ENCODE peak calls at places on chromosomes 1 and 21, in four cellular contexts. One of them, this sample, is unnamed.
A peak's percentile ranks its signal among the peaks of the same experiment; 100 is the strongest.

GRCh38 chr1:32101233-32101681 is 6.6 kb upstream of the KPNA6 start:
- DNase-seq in CD8-positive, alpha-beta T cell: no peak
- DNase-seq in NB4: no peak
- DNase-seq in HCT116: no peak
- DNase-seq in this sample: no peak

GRCh38 chr21:41768371-41769042 is 1.7 kb upstream of the RIPK4 start:
- DNase-seq in CD8-positive, alpha-beta T cell: no peak
- DNase-seq in NB4: peak; percentile 24
- DNase-seq in HCT116: peak; percentile 32
- DNase-seq in this sample: no peak

GRCh38 chr1:39082140-39082799 is 56.1 kb downstream of the NDUFS5 start:
- DNase-seq in CD8-positive, alpha-beta T cell: no peak
- DNase-seq in NB4: no peak
- DNase-seq in HCT116: no peak
- DNase-seq in this sample: no peak

GRCh38 chr1:33081554-33082305 is 777 bp downstream of the AZIN2 start:
- DNase-seq in CD8-positive, alpha-beta T cell: no peak
- DNase-seq in NB4: no peak
- DNase-seq in HCT116: no peak
- DNase-seq in this sample: no peak

GRCh38 chr21:15370576-15370975 is 305.8 kb upstream of the NRIP1 start:
- DNase-seq in CD8-positive, alpha-beta T cell: no peak
- DNase-seq in NB4: no peak
- DNase-seq in HCT116: no peak
- DNase-seq in this sample: no peak

GRCh38 chr1:172642970-172643369 is 15.9 kb upstream of the FASLG start:
- DNase-seq in CD8-positive, alpha-beta T cell: no peak
- DNase-seq in NB4: no peak
- DNase-seq in HCT116: no peak
- DNase-seq in this sample: no peak

GRCh38 chr1:159942700-159943640 is 2.4 kb downstream of the IGSF9 start:
- DNase-seq in CD8-positive, alpha-beta T cell: no peak
- DNase-seq in NB4: no peak
- DNase-seq in HCT116: no peak
- DNase-seq in this sample: no peak

GRCh38 chr1:199546323-199546722 is 481.2 kb upstream of the NR5A2 start:
- DNase-seq in CD8-positive, alpha-beta T cell: no peak
- DNase-seq in NB4: no peak
- DNase-seq in HCT116: no peak
- DNase-seq in this sample: no peak

GRCh38 chr1:206463137-206463536 is 7.1 kb upstream of the IKBKE start:
- DNase-seq in CD8-positive, alpha-beta T cell: no peak
- DNase-seq in NB4: no peak
- DNase-seq in HCT116: no peak
- DNase-seq in this sample: no peak

GRCh38 chr1:243482237-243483022 is 226.6 kb downstream of the SDCCAG8 start:
- DNase-seq in CD8-positive, alpha-beta T cell: no peak
- DNase-seq in NB4: peak; percentile 51
- DNase-seq in HCT116: no peak
- DNase-seq in this sample: no peak

GRCh38 chr1:228280106-228280901 is 72.5 kb downstream of the OBSCN start:
- DNase-seq in CD8-positive, alpha-beta T cell: no peak
- DNase-seq in NB4: no peak
- DNase-seq in HCT116: no peak
- DNase-seq in this sample: no peak

GRCh38 chr1:230090194-230090711 is 23.2 kb downstream of the GALNT2 start:
- DNase-seq in CD8-positive, alpha-beta T cell: no peak
- DNase-seq in NB4: no peak
- DNase-seq in HCT116: no peak
- DNase-seq in this sample: no peak

GRCh38 chr1:11253226-11253625 is 9.1 kb downstream of the MTOR start:
- DNase-seq in CD8-positive, alpha-beta T cell: no peak
- DNase-seq in NB4: no peak
- DNase-seq in HCT116: no peak
- DNase-seq in this sample: no peak

GRCh38 chr1:12172959-12173358 is 6.2 kb downstream of the TNFRSF1B start:
- DNase-seq in CD8-positive, alpha-beta T cell: no peak
- DNase-seq in NB4: no peak
- DNase-seq in HCT116: no peak
- DNase-seq in this sample: no peak

GRCh38 chr1:46166521-46167462 is 8.1 kb upstream of the TSPAN1 start:
- DNase-seq in CD8-positive, alpha-beta T cell: peak; percentile 62
- DNase-seq in NB4: peak; percentile 33
- DNase-seq in HCT116: no peak
- DNase-seq in this sample: peak; percentile 30

GRCh38 chr1:94694234-94694915 is 125.8 kb upstream of the SLC44A3 start:
- DNase-seq in CD8-positive, alpha-beta T cell: no peak
- DNase-seq in NB4: no peak
- DNase-seq in HCT116: no peak
- DNase-seq in this sample: no peak

GRCh38 chr1:8572106-8572505 is 245.3 kb downstream of the RERE start:
- DNase-seq in CD8-positive, alpha-beta T cell: no peak
- DNase-seq in NB4: no peak
- DNase-seq in HCT116: no peak
- DNase-seq in this sample: no peak

GRCh38 chr1:223834660-223835263 is 11.0 kb downstream of the TP53BP2 start:
- DNase-seq in CD8-positive, alpha-beta T cell: no peak
- DNase-seq in NB4: no peak
- DNase-seq in HCT116: no peak
- DNase-seq in this sample: no peak

GRCh38 chr1:229087339-229087738 is 183.6 kb upstream of the RAB4A start:
- DNase-seq in CD8-positive, alpha-beta T cell: no peak
- DNase-seq in NB4: no peak
- DNase-seq in HCT116: no peak
- DNase-seq in this sample: no peak

GRCh38 chr1:86504895-86505625 is 36.3 kb downstream of the CLCA1 start:
- DNase-seq in CD8-positive, alpha-beta T cell: no peak
- DNase-seq in NB4: no peak
- DNase-seq in HCT116: no peak
- DNase-seq in this sample: no peak

GRCh38 chr1:235124111-235124510 is 4.5 kb downstream of the TOMM20 start:
- DNase-seq in CD8-positive, alpha-beta T cell: no peak
- DNase-seq in NB4: no peak
- DNase-seq in HCT116: no peak
- DNase-seq in this sample: no peak

GRCh38 chr1:244822878-244823277 is 12.6 kb upstream of the COX20 start:
- DNase-seq in CD8-positive, alpha-beta T cell: no peak
- DNase-seq in NB4: no peak
- DNase-seq in HCT116: no peak
- DNase-seq in this sample: no peak

GRCh38 chr1:169326644-169327316 is 40.8 kb downstream of the NME7 start:
- DNase-seq in CD8-positive, alpha-beta T cell: no peak
- DNase-seq in NB4: no peak
- DNase-seq in HCT116: no peak
- DNase-seq in this sample: no peak

GRCh38 chr21:42599962-42600361 is 53.5 kb upstream of the PDE9A start:
- DNase-seq in CD8-positive, alpha-beta T cell: no peak
- DNase-seq in NB4: no peak
- DNase-seq in HCT116: no peak
- DNase-seq in this sample: no peak

GRCh38 chr1:51498924-51499323 is 20.1 kb downstream of the EPS15 start:
- DNase-seq in CD8-positive, alpha-beta T cell: no peak
- DNase-seq in NB4: no peak
- DNase-seq in HCT116: no peak
- DNase-seq in this sample: no peak

DNA sequence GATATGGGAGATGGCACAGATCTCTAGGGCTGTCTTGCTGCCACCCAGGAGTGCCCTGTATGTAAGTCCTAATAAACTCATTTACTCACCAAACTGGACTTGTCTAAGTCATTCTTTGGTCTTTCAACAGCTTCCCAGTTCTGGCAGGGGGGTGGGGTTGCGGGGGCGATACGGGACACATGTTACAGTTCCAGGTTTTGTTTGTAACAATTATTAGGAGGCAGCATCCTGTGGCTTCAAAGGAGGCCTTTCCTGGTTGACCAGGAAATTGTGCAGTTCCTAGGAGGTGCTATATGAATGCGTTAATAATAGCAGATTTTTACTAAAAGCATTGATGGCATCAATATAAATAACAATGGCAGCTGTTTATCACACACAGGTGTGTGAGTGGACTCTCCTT is 42.7 kb upstream of the TRIM45 start:
- DNase-seq in CD8-positive, alpha-beta T cell: no peak
- DNase-seq in NB4: no peak
- DNase-seq in HCT116: no peak
- DNase-seq in this sample: no peak
- TF ChIP-seq CTCF in CD8-positive, alpha-beta T cell: no peak
- TF ChIP-seq CTCF in NB4: no peak
- TF ChIP-seq CTCF in HCT116: no peak
- TF ChIP-seq CTCF in this sample: no peak

GRCh38 chr1:156803086-156803851 is 13.4 kb downstream of the SH2D2A start:
- DNase-seq in CD8-positive, alpha-beta T cell: no peak
- DNase-seq in NB4: no peak
- DNase-seq in HCT116: no peak
- DNase-seq in this sample: no peak

GRCh38 chr1:156804026-156804425 is 12.6 kb downstream of the SH2D2A start:
- DNase-seq in CD8-positive, alpha-beta T cell: no peak
- DNase-seq in NB4: no peak
- DNase-seq in HCT116: no peak
- DNase-seq in this sample: no peak

GRCh38 chr1:156804572-156805243 is 11.9 kb downstream of the SH2D2A start:
- DNase-seq in CD8-positive, alpha-beta T cell: no peak
- DNase-seq in NB4: peak; percentile 58
- DNase-seq in HCT116: no peak
- DNase-seq in this sample: no peak

GRCh38 chr1:156802421-156802820 is 14.2 kb downstream of the SH2D2A start:
- DNase-seq in CD8-positive, alpha-beta T cell: no peak
- DNase-seq in NB4: no peak
- DNase-seq in HCT116: no peak
- DNase-seq in this sample: no peak

DNA sequence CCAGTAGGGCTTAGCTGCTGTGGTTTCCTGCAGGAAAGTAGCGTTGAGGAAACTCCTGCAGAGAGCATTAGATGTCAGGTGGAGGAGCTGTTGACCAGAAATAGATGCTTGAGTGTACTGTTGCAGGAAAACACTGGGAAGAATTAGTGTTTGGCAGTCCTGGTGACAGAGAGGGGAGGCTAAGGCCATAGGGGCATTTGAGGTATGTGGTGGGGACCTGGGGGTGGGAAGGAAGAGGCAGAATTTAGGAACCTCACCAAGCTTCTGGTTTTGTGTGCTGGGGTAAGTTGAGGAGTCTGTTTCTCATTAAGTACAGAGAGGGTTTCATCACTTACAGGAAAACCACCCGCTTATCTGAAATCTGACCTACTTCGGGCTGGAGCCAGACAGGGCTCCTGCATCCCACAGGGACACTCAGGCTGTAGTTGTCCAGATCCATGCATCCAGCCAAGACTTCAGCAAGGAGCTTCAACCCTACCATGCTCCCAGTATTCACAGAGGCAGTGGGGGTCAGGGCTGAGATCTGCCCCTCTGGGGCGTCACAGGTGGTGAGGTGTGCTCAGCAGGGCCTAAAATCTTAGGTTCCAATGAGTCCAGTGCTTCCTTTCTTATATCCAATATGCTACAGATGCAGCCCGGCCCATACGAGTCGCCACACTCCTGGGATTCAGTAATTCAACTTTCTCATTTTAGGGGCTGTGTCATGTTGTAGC is 15.1 kb downstream of the SH2D2A start:
- DNase-seq in CD8-positive, alpha-beta T cell: no peak
- DNase-seq in NB4: no peak
- DNase-seq in HCT116: no peak
- DNase-seq in this sample: no peak
- TF ChIP-seq CTCF in CD8-positive, alpha-beta T cell: no peak
- TF ChIP-seq CTCF in NB4: no peak
- TF ChIP-seq CTCF in HCT116: no peak
- TF ChIP-seq CTCF in this sample: no peak

GRCh38 chr1:45011837-45012638 is at the start of gene UROD:
- DNase-seq in CD8-positive, alpha-beta T cell: peak; percentile 94
- DNase-seq in NB4: peak; percentile 96
- DNase-seq in HCT116: peak; percentile 93
- DNase-seq in this sample: peak; percentile 82
- TF ChIP-seq CTCF in CD8-positive, alpha-beta T cell: no peak
- TF ChIP-seq CTCF in NB4: no peak
- TF ChIP-seq CTCF in HCT116: no peak
- TF ChIP-seq CTCF in this sample: no peak

GRCh38 chr1:93448292-93448982 is 519 bp downstream of the FNBP1L start:
- DNase-seq in CD8-positive, alpha-beta T cell: no peak
- DNase-seq in NB4: peak; percentile 9
- DNase-seq in HCT116: no peak
- DNase-seq in this sample: no peak

GRCh38 chr1:93446837-93447451 is 974 bp upstream of the FNBP1L start:
- DNase-seq in CD8-positive, alpha-beta T cell: no peak
- DNase-seq in NB4: no peak
- DNase-seq in HCT116: no peak
- DNase-seq in this sample: no peak

GRCh38 chr1:93447481-93448291 is at the start of gene FNBP1L:
- DNase-seq in CD8-positive, alpha-beta T cell: peak; percentile 46
- DNase-seq in NB4: peak; percentile 65
- DNase-seq in HCT116: no peak
- DNase-seq in this sample: peak; percentile 32

GRCh38 chr1:93450331-93450730 is 2.4 kb downstream of the FNBP1L start:
- DNase-seq in CD8-positive, alpha-beta T cell: no peak
- DNase-seq in NB4: peak; percentile 17
- DNase-seq in HCT116: no peak
- DNase-seq in this sample: no peak

DNA sequence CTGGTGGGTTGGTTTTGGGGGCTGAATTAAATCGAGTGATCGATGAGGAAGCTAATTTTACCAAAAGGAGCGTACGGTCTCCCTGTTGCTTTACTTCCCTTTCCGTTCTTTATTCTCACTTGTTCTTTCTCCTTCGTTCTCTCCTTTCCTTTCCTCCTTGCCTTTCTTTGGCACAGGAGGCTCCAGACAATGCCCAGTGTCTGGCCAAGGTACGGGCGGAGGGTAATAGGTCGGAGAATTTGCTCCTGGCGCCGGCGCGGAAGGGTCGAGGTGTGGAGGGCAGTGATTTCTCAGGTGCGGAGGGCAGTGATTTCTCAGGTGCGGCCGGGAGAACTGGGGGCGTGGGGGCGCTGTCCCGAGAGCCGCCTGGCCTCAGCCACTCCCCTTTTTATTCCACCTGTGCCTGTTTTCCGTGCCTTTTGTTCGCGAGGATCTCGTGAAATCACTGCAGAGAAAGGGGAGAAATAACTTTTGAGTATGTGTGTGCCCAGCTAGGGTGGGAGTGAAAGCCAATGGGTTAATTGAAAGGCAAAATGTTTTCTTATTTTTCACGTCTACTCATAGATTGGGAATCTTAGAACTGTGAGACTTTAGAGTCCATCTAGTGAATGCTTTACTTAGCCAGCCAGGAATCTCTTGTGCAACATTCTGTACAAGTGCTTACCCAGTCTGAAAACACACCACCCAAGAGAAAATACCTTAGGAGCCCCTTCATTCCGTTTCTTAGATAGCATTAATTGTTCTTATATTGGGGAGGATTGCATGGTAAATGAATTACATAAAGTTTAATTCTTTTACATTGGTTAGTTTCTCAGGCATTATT is 1.3 kb downstream of the FNBP1L start:
- DNase-seq in CD8-positive, alpha-beta T cell: no peak
- DNase-seq in NB4: no peak
- DNase-seq in HCT116: no peak
- DNase-seq in this sample: no peak
- TF ChIP-seq CTCF in CD8-positive, alpha-beta T cell: no peak
- TF ChIP-seq CTCF in NB4: no peak
- TF ChIP-seq CTCF in HCT116: no peak
- TF ChIP-seq CTCF in this sample: no peak